ENCODE peak calls at places on chromosomes 16 and 17, in five cellular contexts. F, K, U, T and J are unnamed samples.

GRCh38 chr17:28841901-28842281 is 699 bp downstream of the FAM222B start:
- DNase-seq in K (no peak), F (no peak), T (no peak), U (no peak), J (no peak)

GRCh38 chr17:59542960-59543635 is 22.3 kb upstream of the DHX40 start:
- DNase-seq in T (peak; percentile 67), U (no peak), F (no peak), K (no peak), J (no peak)

GRCh38 chr16:64174327-64174726 is 947.5 kb downstream of the CDH11 start:
- DNase-seq in F (no peak), K (no peak), T (no peak), U (no peak), J (no peak)

GRCh38 chr17:8158267-8159031 is 4.3 kb downstream of the VAMP2 start:
- DNase-seq in U (peak; percentile 95), T (peak; percentile 82), K (peak; percentile 91), F (peak; percentile 87), J (peak; percentile 63)

GRCh38 chr17:11221196-11221595 is 19.8 kb upstream of the SHISA6 start:
- DNase-seq in U (no peak), T (no peak), F (no peak), K (no peak), J (no peak)

GRCh38 chr17:1997146-1997586 is 28.0 kb downstream of the RTN4RL1 start:
- DNase-seq in F (no peak), T (no peak), K (no peak), U (no peak), J (no peak)

GRCh38 chr17:57478433-57478832 is 222.1 kb downstream of the MSI2 start:
- DNase-seq in U (no peak), F (no peak), K (no peak), T (no peak), J (no peak)

GRCh38 chr17:40352779-40353394 is 11.7 kb downstream of the GJD3 start:
- DNase-seq in U (no peak), T (peak; percentile 68), F (no peak), K (no peak), J (no peak)

GRCh38 chr16:84557059-84557458 is 52.6 kb upstream of the MEAK7 start:
- DNase-seq in U (no peak), F (no peak), T (no peak), K (no peak), J (no peak)

GRCh38 chr17:52376137-52376536 is 217.6 kb upstream of the CA10 start:
- DNase-seq in T (no peak), U (no peak), K (no peak), F (peak; percentile 23), J (no peak)

GRCh38 chr16:30004811-30005242 is 6.0 kb downstream of the DOC2A start:
- DNase-seq in U (no peak), T (no peak), F (no peak), K (no peak), J (no peak)

GRCh38 chr16:89691231-89691985 is 4.9 kb downstream of the CDK10 start:
- DNase-seq in K (no peak), T (no peak), U (no peak), F (no peak), J (no peak)

GRCh38 chr16:7921360-7921759 is 588.7 kb downstream of the RBFOX1 start:
- DNase-seq in F (peak; percentile 42), U (no peak), T (no peak), K (no peak), J (no peak)

GRCh38 chr16:85257483-85257882 is 145.2 kb upstream of the CIBAR2 start:
- DNase-seq in K (no peak), U (no peak), F (no peak), T (no peak), J (no peak)

GRCh38 chr16:50538411-50539052 is 9.7 kb upstream of the NKD1 start:
- DNase-seq in U (no peak), F (no peak), T (no peak), K (no peak), J (no peak)

GRCh38 chr16:85431431-85432124 is 181.5 kb upstream of the GSE1 start:
- DNase-seq in T (no peak), U (no peak), K (no peak), F (no peak), J (no peak)

GRCh38 chr16:24035127-24035842 is 199.5 kb downstream of the PRKCB start:
- DNase-seq in K (no peak), F (peak; percentile 14), T (no peak), U (no peak), J (no peak)

GRCh38 chr17:40751065-40751464 is 4.1 kb downstream of the KRT25 start:
- DNase-seq in U (no peak), T (no peak), K (no peak), F (no peak), J (no peak)

GRCh38 chr17:47776330-47777197 is 43.5 kb downstream of the TBX21 start:
- DNase-seq in F (peak; percentile 40), U (no peak), K (no peak), T (peak; percentile 43), J (no peak)

GRCh38 chr17:8839410-8839935 is 28.0 kb downstream of the PIK3R6 start:
- DNase-seq in T (no peak), F (no peak), U (no peak), K (no peak), J (no peak)

GRCh38 chr17:70070297-70071027 is 4.6 kb upstream of the KCNJ16 start:
- DNase-seq in K (no peak), T (no peak), U (no peak), F (no peak), J (no peak)

GRCh38 chr17:30263552-30264333 is 28.0 kb downstream of the BLMH start:
- DNase-seq in K (no peak), T (no peak), F (no peak), U (no peak), J (no peak)

GRCh38 chr16:75361936-75362335 is 71.4 kb downstream of the CFDP1 start:
- DNase-seq in U (no peak), T (no peak), F (no peak), K (no peak), J (no peak)

GRCh38 chr16:75364286-75364791 is 69.0 kb downstream of the CFDP1 start:
- DNase-seq in F (no peak), K (no peak), U (no peak), T (no peak), J (no peak)
- H3K27ac ChIP-seq in F (no peak overlapping the region), K (no peak overlapping the region), U (no peak overlapping the region), T (no peak overlapping the region), J (no peak overlapping the region)

DNA sequence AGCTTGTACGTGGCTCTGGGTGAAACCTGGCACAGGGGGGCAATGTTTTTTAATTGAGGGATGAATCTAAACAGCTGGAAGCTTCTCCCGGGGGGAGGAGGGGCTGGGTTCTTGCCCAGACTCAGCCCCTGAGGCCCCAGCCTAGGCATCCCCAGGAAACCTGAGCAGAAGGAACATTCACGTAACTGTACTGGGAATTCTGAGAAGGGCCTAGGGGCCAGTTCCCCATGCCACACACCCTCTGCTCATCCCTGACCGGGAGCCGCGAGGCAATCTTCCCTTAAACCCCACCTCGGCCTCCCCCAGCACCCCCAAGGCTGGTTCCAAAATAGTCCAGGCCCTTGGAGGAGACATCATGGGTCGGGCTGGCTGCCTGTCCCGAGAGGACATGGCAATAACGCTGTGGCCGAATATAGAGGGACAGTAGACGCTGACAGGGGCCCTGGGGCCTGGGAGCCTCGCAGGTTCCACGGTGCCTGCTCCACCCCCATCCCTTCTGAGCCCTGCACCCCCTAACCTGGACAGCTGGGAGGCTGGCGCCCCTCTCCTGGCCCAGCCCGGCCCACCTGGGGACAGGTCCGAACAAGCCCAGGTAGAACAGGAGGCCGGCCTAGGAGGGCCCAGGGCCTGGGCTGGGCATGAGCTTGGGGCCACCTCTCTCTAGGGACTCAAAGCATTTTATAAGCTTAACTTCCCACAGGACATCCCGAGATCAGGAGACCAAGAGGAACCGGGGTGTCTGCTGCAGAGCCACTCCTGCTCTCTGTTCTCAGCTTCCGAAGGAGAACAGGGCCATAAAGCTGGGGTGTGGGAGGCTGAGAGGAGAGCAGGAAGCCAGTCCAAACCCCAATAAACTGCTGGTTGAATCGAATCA is 83.2 kb upstream of the TOB1 start:
- DNase-seq in F (no peak), U (peak; percentile 23), T (no peak), K (peak; percentile 57), J (no peak)
- H3K27ac ChIP-seq in F (no peak overlapping the region), U (peak overlapping the region; percentile 86), T (peak overlapping the region; percentile 51), K (peak overlapping the region; percentile 89), J (peak overlapping the region; percentile 71)

GRCh38 chr16:86516618-86517003 is 6.3 kb downstream of the FOXF1 start:
- DNase-seq in K (no peak), U (no peak), T (no peak), F (peak; percentile 50), J (no peak)

GRCh38 chr16:86515420-86515779 is 5.1 kb downstream of the FOXF1 start:
- DNase-seq in U (no peak), F (peak; percentile 80), T (no peak), K (no peak), J (no peak)

GRCh38 chr16:86515780-86516617 is 5.7 kb downstream of the FOXF1 start:
- DNase-seq in K (no peak), T (no peak), U (no peak), F (peak; percentile 71), J (no peak)

GRCh38 chr16:86513471-86514277 is 3.3 kb downstream of the FOXF1 start:
- DNase-seq in U (no peak), K (no peak), T (no peak), F (no peak), J (no peak)

GRCh38 chr16:86514656-86515376 is 4.5 kb downstream of the FOXF1 start:
- DNase-seq in T (no peak), F (no peak), U (no peak), K (no peak), J (no peak)
- H3K27ac ChIP-seq in T (no peak overlapping the region), F (no peak overlapping the region), U (no peak overlapping the region), K (no peak overlapping the region), J (no peak overlapping the region)

GRCh38 chr17:72603346-72604242 is 482.8 kb downstream of the SOX9 start:
- DNase-seq in F (no peak), K (no peak), U (no peak), T (no peak), J (no peak)

GRCh38 chr17:72605543-72605942 is 484.7 kb downstream of the SOX9 start:
- DNase-seq in U (no peak), K (no peak), T (no peak), F (no peak), J (no peak)

GRCh38 chr17:72604518-72604917 is 483.7 kb downstream of the SOX9 start:
- DNase-seq in U (no peak), T (no peak), F (no peak), K (no peak), J (no peak)

GRCh38 chr17:72600934-72601333 is 480.1 kb downstream of the SOX9 start:
- DNase-seq in F (no peak), T (no peak), K (no peak), U (no peak), J (no peak)

DNA sequence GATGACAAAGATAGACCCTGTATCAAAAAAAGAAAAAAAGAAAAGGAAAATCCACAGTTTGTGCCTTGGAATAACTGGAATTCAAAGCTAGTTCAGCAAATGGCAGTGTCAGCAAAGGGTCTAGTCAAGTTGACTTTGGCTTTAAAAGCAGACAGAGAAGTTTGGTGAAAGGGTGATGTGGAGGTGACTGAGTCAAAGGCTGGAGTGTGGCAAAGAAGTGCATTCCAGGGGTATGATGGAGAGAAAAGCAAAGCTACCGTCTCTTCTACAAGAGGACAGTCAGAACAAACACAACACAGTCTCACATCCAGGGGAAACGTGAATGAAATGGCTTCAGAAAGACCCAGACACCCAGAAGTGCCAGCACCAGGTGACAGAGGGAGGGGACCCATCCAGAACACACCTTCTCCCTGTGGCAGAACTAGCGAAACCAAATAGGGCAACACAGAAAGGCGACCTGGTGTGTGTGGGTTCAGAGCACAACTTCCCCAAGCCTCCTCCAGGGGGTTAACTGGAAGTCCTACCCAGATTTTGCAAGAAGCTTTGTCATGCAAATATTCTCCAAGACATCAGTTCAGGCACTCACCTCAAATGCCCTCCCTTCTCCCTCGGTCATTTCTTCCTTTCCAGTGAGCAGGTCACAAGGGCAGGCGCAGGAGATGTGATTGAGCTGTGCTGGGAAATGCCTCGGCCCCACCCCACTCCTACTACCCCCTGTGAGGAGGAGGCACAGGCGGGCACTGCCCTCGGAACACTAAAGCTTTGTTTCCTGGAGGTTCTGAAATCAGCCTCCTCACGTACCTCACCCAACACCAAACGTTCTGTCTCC is 481.9 kb downstream of the SOX9 start:
- DNase-seq in T (peak; percentile 63), F (peak; percentile 78), U (no peak), K (no peak), J (no peak)
- H3K27ac ChIP-seq in T (no peak overlapping the region), F (no peak overlapping the region), U (no peak overlapping the region), K (no peak overlapping the region), J (no peak overlapping the region)